ENCODE peak calls at places on chromosomes 7 and 10, in four cellular contexts. E is body of pancreas, U is heart left ventricle, D is A549. Y is an unnamed sample.

GRCh38 chr10:60534791-60535389 is 145.2 kb upstream of the ANK3 start:
- DNase-seq in E (no peak), U (no peak), D (no peak), Y (no peak)

GRCh38 chr10:124592101-124592500 is 130.5 kb downstream of the LHPP start:
- DNase-seq in U (no peak), E (no peak), D (no peak), Y (no peak)

GRCh38 chr10:24643679-24644209 is 79.9 kb downstream of the ARHGAP21 start:
- DNase-seq in D (no peak), E (no peak), U (no peak), Y (no peak)

GRCh38 chr10:70053212-70053895 is 708 bp downstream of the MACROH2A2 start:
- DNase-seq in E (peak), D (no peak), U (peak), Y (no peak)

GRCh38 chr10:87878664-87879459 is 15.4 kb downstream of the PTEN start:
- DNase-seq in E (no peak), D (no peak), U (no peak), Y (no peak)

GRCh38 chr10:132446661-132447445 is 49.9 kb downstream of the PWWP2B start:
- DNase-seq in E (peak), D (peak), U (no peak), Y (peak)

GRCh38 chr10:97076781-97077180 is 109.0 kb downstream of the SLIT1 start:
- DNase-seq in D (no peak), E (no peak), U (no peak), Y (no peak)

GRCh38 chr7:84477786-84478405 is 283.3 kb upstream of the SEMA3A start:
- DNase-seq in U (no peak), E (no peak), D (no peak), Y (no peak)

GRCh38 chr7:69504733-69505132 is 93.5 kb upstream of the AUTS2 start:
- DNase-seq in E (no peak), U (no peak), D (no peak), Y (no peak)

GRCh38 chr10:31602541-31603244 is 283.7 kb downstream of the ZEB1 start:
- DNase-seq in D (peak), U (peak), E (peak), Y (peak)

GRCh38 chr7:137694405-137694804 is 152.4 kb downstream of the DGKI start:
- DNase-seq in D (no peak), U (no peak), E (no peak), Y (no peak)

GRCh38 chr10:103416436-103417147 is 20.2 kb downstream of the PDCD11 start:
- DNase-seq in U (peak), E (peak), D (peak), Y (peak)

GRCh38 chr10:119608316-119609155 is 11.8 kb upstream of the TIAL1 start:
- DNase-seq in D (peak), E (peak), U (peak), Y (peak)

GRCh38 chr10:100793055-100793454 is 47.7 kb downstream of the PAX2 start:
- DNase-seq in D (no peak), U (no peak), E (no peak), Y (no peak)

GRCh38 chr7:79529214-79529895 is 75.9 kb upstream of the MAGI2 start:
- DNase-seq in E (no peak), D (no peak), U (no peak), Y (no peak)

GRCh38 chr7:12954374-12954773 is 266.9 kb downstream of the ARL4A start:
- DNase-seq in U (no peak), E (no peak), D (no peak), Y (no peak)

GRCh38 chr10:129468187-129468586 is 1.1 kb downstream of the MGMT start:
- DNase-seq in U (no peak), D (no peak), E (no peak), Y (no peak)

GRCh38 chr10:129465796-129466702 is 992 bp upstream of the MGMT start:
- DNase-seq in D (no peak), E (no peak), U (no peak), Y (no peak)

GRCh38 chr10:129464251-129464650 is 2.8 kb upstream of the MGMT start:
- DNase-seq in U (no peak), E (no peak), D (no peak), Y (no peak)

GRCh38 chr10:129467346-129468119 is 492 bp downstream of the MGMT start:
- DNase-seq in U (peak), D (no peak), E (peak), Y (no peak)

DNA sequence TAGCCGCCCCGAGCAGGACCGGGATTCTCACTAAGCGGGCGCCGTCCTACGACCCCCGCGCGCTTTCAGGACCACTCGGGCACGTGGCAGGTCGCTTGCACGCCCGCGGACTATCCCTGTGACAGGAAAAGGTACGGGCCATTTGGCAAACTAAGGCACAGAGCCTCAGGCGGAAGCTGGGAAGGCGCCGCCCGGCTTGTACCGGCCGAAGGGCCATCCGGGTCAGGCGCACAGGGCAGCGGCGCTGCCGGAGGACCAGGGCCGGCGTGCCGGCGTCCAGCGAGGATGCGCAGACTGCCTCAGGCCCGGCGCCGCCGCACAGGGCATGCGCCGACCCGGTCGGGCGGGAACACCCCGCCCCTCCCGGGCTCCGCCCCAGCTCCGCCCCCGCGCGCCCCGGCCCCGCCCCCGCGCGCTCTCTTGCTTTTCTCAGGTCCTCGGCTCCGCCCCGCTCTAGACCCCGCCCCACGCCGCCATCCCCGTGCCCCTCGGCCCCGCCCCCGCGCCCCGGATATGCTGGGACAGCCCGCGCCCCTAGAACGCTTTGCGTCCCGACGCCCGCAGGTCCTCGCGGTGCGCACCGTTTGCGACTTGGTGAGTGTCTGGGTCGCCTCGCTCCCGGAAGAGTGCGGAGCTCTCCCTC is at the start of gene MGMT:
- DNase-seq in D (peak), U (peak), E (peak), Y (peak)
- TF ChIP-seq POLR2A in D (peak), U (peak), E (peak), Y (peak)

GRCh38 chr7:23471090-23471859 is 984 bp upstream of the IGF2BP3 start:
- DNase-seq in D (peak), E (no peak), U (no peak), Y (no peak)
- TF ChIP-seq POLR2A in D (no peak), E (no peak), U (no peak), Y (no peak)

GRCh38 chr7:55133630-55134392 is 115.0 kb downstream of the EGFR start:
- DNase-seq in E (no peak), D (peak), U (peak), Y (no peak)
- TF ChIP-seq POLR2A in E (no peak), D (peak), U (no peak), Y (no peak)

GRCh38 chr7:76300210-76300731 is 2.2 kb upstream of the HSPB1 start:
- DNase-seq in D (no peak), E (peak), U (no peak), Y (peak)

GRCh38 chr7:76302299-76303056 is at the start of gene HSPB1:
- DNase-seq in E (peak), U (peak), D (peak), Y (peak)

GRCh38 chr7:76303829-76304505 is 1.5 kb downstream of the HSPB1 start:
- DNase-seq in D (no peak), E (peak), U (no peak), Y (no peak)

GRCh38 chr7:76301000-76301399 is 1.5 kb upstream of the HSPB1 start:
- DNase-seq in D (no peak), E (no peak), U (no peak), Y (no peak)

GRCh38 chr7:76303057-76303828 is 770 bp downstream of the HSPB1 start:
- DNase-seq in E (peak), U (peak), D (peak), Y (peak)
- TF ChIP-seq POLR2A in E (peak), U (peak), D (no peak), Y (peak)

GRCh38 chr7:55534262-55534915 is 37.9 kb downstream of the VOPP1 start:
- DNase-seq in U (no peak), D (no peak), E (no peak), Y (no peak)

GRCh38 chr7:55534916-55535636 is 37.2 kb downstream of the VOPP1 start:
- DNase-seq in U (no peak), D (no peak), E (no peak), Y (no peak)

GRCh38 chr7:55533050-55533728 is 39.1 kb downstream of the VOPP1 start:
- DNase-seq in E (no peak), D (no peak), U (no peak), Y (no peak)

GRCh38 chr7:55532150-55532917 is 40.0 kb downstream of the VOPP1 start:
- DNase-seq in D (no peak), E (no peak), U (no peak), Y (no peak)

GRCh38 chr7:55533729-55534080 is 38.6 kb downstream of the VOPP1 start:
- DNase-seq in D (no peak), E (no peak), U (no peak), Y (no peak)
- TF ChIP-seq POLR2A in D (no peak), E (no peak), U (no peak), Y (no peak)

GRCh38 chr10:90591629-90592028 is 266.2 kb downstream of the HTR7 start:
- DNase-seq in E (no peak), U (no peak), D (no peak), Y (no peak)
- TF ChIP-seq POLR2A in E (no peak), U (no peak), D (no peak), Y (no peak)

GRCh38 chr10:32980558-32981468 is 22.8 kb upstream of the ITGB1 start:
- DNase-seq in U (peak), D (peak), E (peak), Y (peak)
- TF ChIP-seq POLR2A in U (peak), D (peak), E (peak), Y (peak)

GRCh38 chr7:2232766-2233520 is at the start of gene MAD1L1:
- DNase-seq in D (peak), U (peak), E (peak), Y (peak)
- TF ChIP-seq POLR2A in D (peak), U (peak), E (peak), Y (peak)